ENCODE peak calls at places on chromosomes 6 and 20, in seven cellular contexts. I is thoracic aorta, A is left ventricle myocardium inferior, L is foreskin fibroblast, C is epithelial cell of proximal tubule, X is HFFc6, D is mesothelial cell of epicardium. Z is an unnamed sample.

GRCh38 chr6:36769676-36770499 is 69.4 kb downstream of the CPNE5 start:
- DNase-seq in L (peak; percentile 69), A (no peak), X (peak; percentile 36), D (no peak), C (no peak), I (no peak), Z (no peak)

GRCh38 chr6:6742535-6742934 is 154.0 kb downstream of the LY86 start:
- DNase-seq in A (no peak), C (no peak), D (no peak), X (no peak), L (no peak), I (no peak), Z (no peak)

GRCh38 chr6:14606353-14606752 is 488.8 kb downstream of the CD83 start:
- DNase-seq in I (no peak), C (no peak), A (no peak), L (no peak), D (no peak), X (no peak), Z (no peak)

GRCh38 chr6:81752969-81753708 is 658 bp upstream of the TENT5A start:
- DNase-seq in L (peak; percentile 99), C (no peak), X (peak; percentile 90), D (peak; percentile 60), I (peak; percentile 68), A (peak; percentile 96), Z (peak; percentile 78)

GRCh38 chr6:113936093-113936934 is 34.6 kb downstream of the HDAC2 start:
- DNase-seq in L (peak; percentile 74), D (no peak), C (peak; percentile 13), A (no peak), I (no peak), X (peak; percentile 66), Z (peak; percentile 37)

GRCh38 chr6:163585932-163586437 is 171.5 kb downstream of the QKI start:
- DNase-seq in I (peak; percentile 28), L (peak; percentile 93), A (peak; percentile 65), D (no peak), X (peak; percentile 69), C (peak; percentile 42), Z (no peak)

GRCh38 chr6:164967102-164967501 is 342.3 kb downstream of the C6orf118 start:
- DNase-seq in I (no peak), A (no peak), C (no peak), X (no peak), D (no peak), L (no peak), Z (no peak)

GRCh38 chr6:161204866-161205557 is 68.8 kb downstream of the AGPAT4 start:
- DNase-seq in A (no peak), C (no peak), L (no peak), I (no peak), X (no peak), D (no peak), Z (no peak)

GRCh38 chr6:38110407-38111025 is 291.0 kb downstream of the ZFAND3 start:
- DNase-seq in D (no peak), X (no peak), I (no peak), C (no peak), A (no peak), L (no peak), Z (no peak)

GRCh38 chr20:483791-484644 is 21.7 kb upstream of the TBC1D20 start:
- DNase-seq in L (no peak), I (no peak), A (peak; percentile 60), C (no peak), X (no peak), D (no peak), Z (no peak)

GRCh38 chr6:88899569-88900316 is 63.7 kb downstream of the RNGTT start:
- DNase-seq in X (no peak), D (no peak), C (no peak), L (no peak), I (no peak), A (no peak), Z (no peak)
- TF ChIP-seq CTCF in X (peak; percentile 44), D (no peak), C (peak; percentile 38), L (no peak), I (no peak), A (no peak), Z (no peak)

GRCh38 chr6:84763397-84764331 is 734 bp downstream of the TBX18 start:
- DNase-seq in X (peak; percentile 88), I (peak; percentile 40), A (peak; percentile 64), L (peak; percentile 96), D (peak; percentile 26), C (no peak), Z (no peak)

GRCh38 chr6:84764332-84765049 is at the start of gene TBX18:
- DNase-seq in D (peak; percentile 79), I (peak; percentile 91), A (peak; percentile 92), C (peak; percentile 76), L (peak; percentile 100), X (peak; percentile 99), Z (no peak)

GRCh38 chr6:84766118-84766683 is 1.8 kb upstream of the TBX18 start:
- DNase-seq in D (no peak), L (no peak), C (no peak), I (no peak), X (no peak), A (peak; percentile 54), Z (no peak)

GRCh38 chr6:84762941-84763396 is 1.4 kb downstream of the TBX18 start:
- DNase-seq in A (no peak), D (peak; percentile 25), X (no peak), I (no peak), C (no peak), L (no peak), Z (no peak)

GRCh38 chr6:84762220-84762940 is 2.0 kb downstream of the TBX18 start:
- DNase-seq in A (no peak), I (no peak), C (no peak), D (no peak), X (peak; percentile 53), L (peak; percentile 76), Z (no peak)
- TF ChIP-seq CTCF in A (no peak), I (peak; percentile 40), C (peak; percentile 42), D (no peak), X (peak; percentile 65), L (peak; percentile 36), Z (no peak)

GRCh38 chr6:108115598-108116058 is 41.1 kb upstream of the OSTM1 start:
- DNase-seq in L (peak; percentile 51), C (no peak), A (peak; percentile 25), D (no peak), I (no peak), X (no peak), Z (no peak)
- TF ChIP-seq CTCF in L (peak; percentile 15), C (peak; percentile 66), A (peak; percentile 30), D (no peak), I (no peak), X (peak; percentile 68), Z (peak; percentile 51)

DNA sequence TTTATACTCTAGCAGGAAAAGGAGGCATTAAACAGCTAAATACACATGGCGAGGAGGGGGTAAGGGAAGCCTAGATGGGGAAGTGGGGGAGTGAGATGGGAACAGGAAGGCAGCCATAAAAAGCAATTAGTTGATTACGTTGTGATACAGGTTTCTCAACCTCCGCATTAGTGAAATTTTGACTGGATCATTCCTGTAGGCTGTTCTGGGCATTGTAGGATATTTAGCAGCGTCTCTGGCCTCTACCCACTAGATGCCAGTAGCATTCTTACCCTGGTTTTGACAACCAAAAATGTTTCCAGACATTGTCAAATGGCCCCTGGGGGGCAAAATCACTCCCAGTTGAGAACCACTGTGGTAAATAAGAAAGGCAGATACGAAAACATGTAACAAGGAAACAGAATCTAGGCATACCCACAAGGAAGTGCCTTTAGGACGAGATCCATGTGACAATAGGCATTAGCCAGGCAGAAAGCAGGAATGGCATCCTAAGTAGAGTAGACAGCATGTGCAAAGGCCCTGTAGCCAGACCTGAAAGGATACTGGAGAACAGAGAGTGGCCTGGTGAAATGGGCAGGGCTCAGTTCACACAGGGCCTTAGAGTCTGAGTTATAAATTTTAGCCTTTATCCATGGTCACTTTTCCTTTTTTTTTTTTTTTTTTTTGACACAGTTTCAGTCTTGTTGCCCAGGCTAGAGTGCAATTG is 25.8 kb upstream of the PTPN1 start:
- DNase-seq in D (no peak), X (no peak), A (no peak), C (no peak), I (no peak), L (no peak), Z (no peak)
- TF ChIP-seq CTCF in D (no peak), X (peak; percentile 18), A (no peak), C (peak; percentile 20), I (no peak), L (no peak), Z (no peak)

GRCh38 chr6:135537782-135538301 is 40.3 kb upstream of the AHI1 start:
- DNase-seq in X (peak; percentile 68), D (no peak), A (no peak), L (peak; percentile 85), I (no peak), C (no peak), Z (no peak)

GRCh38 chr6:135534773-135535380 is 37.3 kb upstream of the AHI1 start:
- DNase-seq in D (no peak), A (no peak), L (peak; percentile 25), I (no peak), C (no peak), X (no peak), Z (no peak)

GRCh38 chr6:135531954-135532490 is 34.5 kb upstream of the AHI1 start:
- DNase-seq in A (no peak), X (no peak), I (no peak), L (no peak), D (no peak), C (no peak), Z (no peak)

GRCh38 chr6:135532559-135532958 is 35.0 kb upstream of the AHI1 start:
- DNase-seq in C (no peak), A (no peak), X (no peak), I (no peak), D (no peak), L (no peak), Z (no peak)

GRCh38 chr6:135535989-135536414 is 38.5 kb upstream of the AHI1 start:
- DNase-seq in X (peak; percentile 87), L (peak; percentile 92), D (no peak), C (peak; percentile 38), A (no peak), I (no peak), Z (peak; percentile 37)
- TF ChIP-seq CTCF in X (peak; percentile 89), L (peak; percentile 60), D (peak; percentile 53), C (peak; percentile 69), A (peak; percentile 80), I (peak; percentile 36), Z (peak; percentile 47)

GRCh38 chr6:169416249-169416648 is 162.6 kb upstream of the THBS2 start:
- DNase-seq in C (no peak), X (no peak), L (peak; percentile 55), I (no peak), A (no peak), D (no peak), Z (no peak)
- TF ChIP-seq CTCF in C (no peak), X (no peak), L (no peak), I (no peak), A (no peak), D (no peak), Z (no peak)

GRCh38 chr20:51534764-51535386 is 7.6 kb downstream of the NFATC2 start:
- DNase-seq in C (no peak), A (no peak), L (no peak), X (no peak), D (no peak), I (no peak), Z (no peak)
- TF ChIP-seq CTCF in C (no peak), A (no peak), L (no peak), X (no peak), D (no peak), I (no peak), Z (no peak)